ENCODE peak calls at places on chromosomes 4 and X, in ten cellular contexts. X, A, D, W, P, B, G, Y, C and Z are unnamed samples.

GRCh38 chrX:27336466-27337091 is 126.6 kb downstream of the PPP4R3C start:
- DNase-seq in X (no peak), A (no peak), D (peak; percentile 47), W (peak; percentile 33), P (no peak), B (no peak), G (no peak), Y (no peak), C (no peak), Z (peak; percentile 9)

GRCh38 chrX:1398431-1399340 is 6.8 kb upstream of the SLC25A6 start:
- DNase-seq in X (no peak), A (no peak), D (no peak), W (no peak), P (peak; percentile 60), B (peak; percentile 18), G (peak; percentile 77), Y (no peak), C (peak; percentile 12), Z (no peak)

GRCh38 chrX:10022580-10023245 is 55.6 kb downstream of the CLDN34 start:
- DNase-seq in X (no peak), A (peak; percentile 87), D (no peak), W (no peak), P (no peak), B (peak; percentile 48), G (peak; percentile 83), Y (no peak), C (peak; percentile 46), Z (no peak)

GRCh38 chrX:46573331-46573895 is at the start of gene CHST7:
- DNase-seq in X (peak; percentile 6), A (peak; percentile 75), D (peak; percentile 79), W (peak; percentile 52), P (peak; percentile 87), B (peak; percentile 66), G (peak; percentile 76), Y (peak; percentile 53), C (peak; percentile 81), Z (peak; percentile 50)

GRCh38 chrX:150161092-150161672 is 201.9 kb upstream of the MAMLD1 start:
- DNase-seq in X (no peak), A (peak; percentile 33), D (no peak), W (no peak), P (no peak), B (no peak), G (no peak), Y (no peak), C (no peak), Z (no peak)

GRCh38 chr4:101818362-101818761 is 27.8 kb downstream of the BANK1 start:
- DNase-seq in X (no peak), A (peak; percentile 78), D (no peak), W (no peak), P (no peak), B (no peak), G (no peak), Y (no peak), C (no peak), Z (no peak)

GRCh38 chr4:7276538-7276937 is 84.2 kb downstream of the SORCS2 start:
- DNase-seq in X (no peak), A (no peak), D (no peak), W (no peak), P (peak; percentile 38), B (no peak), G (no peak), Y (no peak), C (no peak), Z (no peak)

GRCh38 chr4:115851918-115852766 is 738.7 kb upstream of the NDST4 start:
- DNase-seq in X (no peak), A (peak; percentile 17), D (peak; percentile 82), W (peak; percentile 67), P (no peak), B (no peak), G (no peak), Y (no peak), C (no peak), Z (peak; percentile 5)

GRCh38 chr4:188145626-188146025 is 6.4 kb downstream of the TRIML1 start:
- DNase-seq in X (no peak), A (no peak), D (no peak), W (no peak), P (no peak), B (no peak), G (no peak), Y (no peak), C (no peak), Z (no peak)

GRCh38 chr4:148041606-148042324 is 309.9 kb downstream of the ARHGAP10 start:
- DNase-seq in X (no peak), A (no peak), D (no peak), W (no peak), P (no peak), B (no peak), G (no peak), Y (no peak), C (no peak), Z (no peak)

GRCh38 chr4:184784628-184785257 is 41.0 kb downstream of the ACSL1 start:
- DNase-seq in X (no peak), A (no peak), D (no peak), W (no peak), P (no peak), B (no peak), G (no peak), Y (no peak), C (no peak), Z (no peak)

GRCh38 chrX:136034622-136035021 is 49.4 kb downstream of the SLC9A6 start:
- DNase-seq in X (no peak), A (peak; percentile 22), D (no peak), W (no peak), P (no peak), B (no peak), G (no peak), Y (no peak), C (no peak), Z (no peak)

GRCh38 chr4:89992744-89993143 is 98.1 kb downstream of the MMRN1 start:
- DNase-seq in X (no peak), A (no peak), D (no peak), W (no peak), P (no peak), B (no peak), G (no peak), Y (no peak), C (no peak), Z (no peak)

GRCh38 chrX:118526149-118526548 is 30.5 kb downstream of the DOCK11 start:
- DNase-seq in X (no peak), A (no peak), D (peak; percentile 28), W (no peak), P (no peak), B (no peak), G (no peak), Y (no peak), C (no peak), Z (no peak)

GRCh38 chr4:78020677-78021076 is 36.4 kb upstream of the FRAS1 start:
- DNase-seq in X (no peak), A (no peak), D (no peak), W (no peak), P (no peak), B (no peak), G (no peak), Y (no peak), C (no peak), Z (no peak)

GRCh38 chr4:1660948-1661677 is 23.0 kb downstream of the FAM53A start:
- DNase-seq in X (no peak), A (no peak), D (no peak), W (no peak), P (no peak), B (no peak), G (no peak), Y (no peak), C (no peak), Z (no peak)

GRCh38 chr4:144699565-144699964 is 53.6 kb downstream of the HHIP start:
- DNase-seq in X (no peak), A (peak; percentile 82), D (no peak), W (no peak), P (no peak), B (no peak), G (no peak), Y (no peak), C (no peak), Z (no peak)

GRCh38 chr4:15945516-15945915 is 7.0 kb upstream of the FGFBP1 start:
- DNase-seq in X (no peak), A (no peak), D (no peak), W (no peak), P (no peak), B (no peak), G (no peak), Y (no peak), C (no peak), Z (no peak)

GRCh38 chrX:15319075-15319474 is 3.6 kb upstream of the ASB11 start:
- DNase-seq in X (no peak), A (no peak), D (no peak), W (no peak), P (no peak), B (no peak), G (no peak), Y (no peak), C (no peak), Z (no peak)
- H3K27ac ChIP-seq in X (no peak overlapping the region), A (no peak overlapping the region), D (no peak overlapping the region), W (no peak overlapping the region), P (no peak overlapping the region), B (no peak overlapping the region), G (no peak overlapping the region), Y (no peak overlapping the region), C (no peak overlapping the region), Z (no peak overlapping the region)

GRCh38 chr4:179272282-179272681 is 1830.0 kb upstream of the AGA start:
- DNase-seq in X (no peak), A (no peak), D (no peak), W (no peak), P (no peak), B (no peak), G (no peak), Y (no peak), C (no peak), Z (no peak)
- H3K4me3 ChIP-seq in X (no peak overlapping the region), A (no peak overlapping the region), D (no peak overlapping the region), W (no peak overlapping the region), P (no peak overlapping the region), B (no peak overlapping the region), G (no peak overlapping the region), Y (no peak overlapping the region), C (no peak overlapping the region), Z (no peak overlapping the region)

GRCh38 chr4:153413827-153414226 is 52.3 kb upstream of the TMEM131L start:
- DNase-seq in X (no peak), A (no peak), D (no peak), W (no peak), P (no peak), B (no peak), G (no peak), Y (no peak), C (no peak), Z (no peak)
- H3K27ac ChIP-seq in X (no peak overlapping the region), A (no peak overlapping the region), D (no peak overlapping the region), W (no peak overlapping the region), P (no peak overlapping the region), B (no peak overlapping the region), G (no peak overlapping the region), Y (no peak overlapping the region), C (no peak overlapping the region), Z (no peak overlapping the region)

GRCh38 chr4:154487144-154487543 is 4.5 kb downstream of the DCHS2 start:
- DNase-seq in X (no peak), A (no peak), D (no peak), W (no peak), P (no peak), B (peak; percentile 27), G (no peak), Y (no peak), C (no peak), Z (no peak)
- H3K4me3 ChIP-seq in X (no peak overlapping the region), A (no peak overlapping the region), D (no peak overlapping the region), W (no peak overlapping the region), P (no peak overlapping the region), B (no peak overlapping the region), G (no peak overlapping the region), Y (no peak overlapping the region), C (no peak overlapping the region), Z (no peak overlapping the region)

GRCh38 chrX:24874604-24875247 is 141.0 kb downstream of the ARX start:
- DNase-seq in X (no peak), A (no peak), D (no peak), W (no peak), P (no peak), B (no peak), G (no peak), Y (no peak), C (no peak), Z (no peak)
- H3K27ac ChIP-seq in X (no peak overlapping the region), A (no peak overlapping the region), D (no peak overlapping the region), W (no peak overlapping the region), P (no peak overlapping the region), B (no peak overlapping the region), G (no peak overlapping the region), Y (no peak overlapping the region), C (no peak overlapping the region), Z (no peak overlapping the region)